ENCODE peak calls at places on chromosomes 1 and 21, in nine cellular contexts. L is sigmoid colon, T is uterus, E is HCT116, I is adrenal gland, W is body of pancreas, S is Peyer's patch, M is transverse colon, A is stomach. R is an unnamed sample. For H3K4me1, the result is how much of the 10 kb centered on the place peaks cover.

GRCh38 chr1:206776239-206776638 is 3.9 kb upstream of the IL10 start:
- DNase-seq in L (no peak), T (no peak), E (no peak), I (no peak), W (no peak), S (no peak), M (no peak), A (no peak), R (no peak)

GRCh38 chr1:176799327-176799726 is 336.4 kb downstream of the PAPPA2 start:
- DNase-seq in L (no peak), T (no peak), E (no peak), I (no peak), W (no peak), S (no peak), M (no peak), A (no peak), R (no peak)

GRCh38 chr1:77218477-77219165 is 609 bp downstream of the PIGK start:
- DNase-seq in L (no peak), T (no peak), E (no peak), I (no peak), W (no peak), S (no peak), M (no peak), A (no peak), R (no peak)

GRCh38 chr1:66275601-66276023 is 258.3 kb upstream of the SGIP1 start:
- DNase-seq in L (no peak), T (no peak), E (no peak), I (no peak), W (peak), S (no peak), M (peak), A (no peak), R (peak)

GRCh38 chr1:32215629-32216505 is 6.3 kb downstream of the TMEM234 start:
- DNase-seq in L (no peak), T (peak), E (peak), I (peak), W (peak), S (peak), M (peak), A (peak), R (no peak)

GRCh38 chr21:36792505-36792967 is 93.6 kb downstream of the SIM2 start:
- DNase-seq in L (no peak), T (no peak), E (no peak), I (no peak), W (no peak), S (no peak), M (no peak), A (no peak), R (peak)

GRCh38 chr1:27436204-27437159 is 44.1 kb downstream of the GPR3 start:
- DNase-seq in L (no peak), T (no peak), E (peak), I (no peak), W (peak), S (peak), M (peak), A (no peak), R (no peak)

GRCh38 chr1:247332901-247333361 is 1.3 kb upstream of the ZNF496 start:
- DNase-seq in L (peak), T (peak), E (no peak), I (peak), W (peak), S (peak), M (peak), A (peak), R (peak)

GRCh38 chr1:188904201-188904600 is 1573.5 kb downstream of the BRINP3 start:
- DNase-seq in L (no peak), T (no peak), E (no peak), I (no peak), W (no peak), S (no peak), M (no peak), A (no peak), R (no peak)

GRCh38 chr21:33380483-33380998 is 22.7 kb upstream of the IFNGR2 start:
- DNase-seq in L (peak), T (peak), E (peak), I (peak), W (peak), S (peak), M (peak), A (peak), R (peak)

GRCh38 chr1:226187019-226187322 is 430 bp upstream of the ACBD3 start:
- DNase-seq in L (no peak), T (no peak), E (no peak), I (no peak), W (no peak), S (no peak), M (no peak), A (no peak), R (no peak)

GRCh38 chr1:226181996-226182714 is 4.4 kb downstream of the ACBD3 start:
- DNase-seq in L (peak), T (peak), E (peak), I (peak), W (peak), S (peak), M (peak), A (peak), R (peak)

GRCh38 chr1:226187380-226187779 is 839 bp upstream of the ACBD3 start:
- DNase-seq in L (no peak), T (no peak), E (no peak), I (no peak), W (no peak), S (no peak), M (no peak), A (no peak), R (no peak)

GRCh38 chr1:226186124-226187018 is at the start of gene ACBD3:
- DNase-seq in L (peak), T (peak), E (peak), I (peak), W (peak), S (peak), M (peak), A (peak), R (peak)

GRCh38 chr1:226185153-226186036 is 1.1 kb downstream of the ACBD3 start:
- DNase-seq in L (no peak), T (no peak), E (no peak), I (no peak), W (no peak), S (no peak), M (no peak), A (no peak), R (no peak)
- TF ChIP-seq POLR2A in L (no peak), T (no peak), E (no peak), I (no peak), W (no peak), S (no peak), M (no peak), A (no peak), R (no peak)

GRCh38 chr1:208224192-208224713 is 19.9 kb downstream of the PLXNA2 start:
- DNase-seq in L (no peak), T (no peak), E (no peak), I (no peak), W (no peak), S (no peak), M (no peak), A (no peak), R (no peak)
- H3K4me1 ChIP-seq in L (half or more), T (under half), E (under half), I (under half), W (half or more), S (under half), M (under half), A (half or more), R (half or more)

GRCh38 chr1:196655494-196655893 is 3.7 kb downstream of the CFH start:
- DNase-seq in L (no peak), T (no peak), E (no peak), I (no peak), W (no peak), S (no peak), M (no peak), A (no peak), R (no peak)
- TF ChIP-seq POLR2A in L (no peak), T (no peak), E (no peak), I (no peak), W (no peak), S (no peak), M (no peak), A (no peak), R (no peak)

DNA sequence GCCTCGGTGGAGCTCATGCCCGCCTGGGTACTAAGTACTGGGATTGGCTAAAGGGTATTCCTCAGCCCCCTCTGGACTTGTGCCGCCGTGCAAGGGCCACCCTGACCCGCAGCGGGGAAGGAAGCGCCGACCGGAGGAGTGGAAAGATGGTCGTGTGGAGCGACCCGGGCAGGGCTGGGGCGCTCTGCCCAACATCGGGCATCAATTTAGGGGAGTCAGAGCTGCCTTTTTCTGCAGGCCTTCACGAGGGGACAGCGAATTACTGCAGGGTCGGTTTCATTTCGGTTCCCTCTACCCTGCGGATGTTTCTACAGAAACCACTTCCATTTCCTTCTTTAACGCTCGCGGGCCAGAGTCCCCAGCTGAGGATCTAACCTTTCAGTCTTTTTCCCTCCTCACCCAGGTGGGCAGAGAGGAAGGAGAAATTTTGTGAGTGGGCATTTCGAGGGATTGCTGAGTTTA is 986 bp downstream of the TOR1AIP1 start:
- DNase-seq in L (no peak), T (no peak), E (no peak), I (no peak), W (no peak), S (peak), M (peak), A (peak), R (no peak)
- H3K4me1 ChIP-seq in L (half or more), T (under half), E (under half), I (half or more), W (under half), S (under half), M (under half), A (under half), R (half or more)

GRCh38 chr1:58573705-58574591 is 3.1 kb downstream of the TACSTD2 start:
- DNase-seq in L (no peak), T (no peak), E (no peak), I (no peak), W (peak), S (no peak), M (no peak), A (no peak), R (no peak)
- TF ChIP-seq POLR2A in L (no peak), T (no peak), E (no peak), I (no peak), W (peak), S (no peak), M (no peak), A (no peak), R (no peak)

GRCh38 chr1:2135425-2135824 is 59.1 kb downstream of the FAAP20 start:
- DNase-seq in L (peak), T (peak), E (no peak), I (peak), W (peak), S (peak), M (peak), A (peak), R (no peak)
- H3K4me1 ChIP-seq in L (under half), T (under half), E (under half), I (under half), W (under half), S (under half), M (under half), A (under half), R (under half)

GRCh38 chr1:185046639-185047038 is 1.3 kb downstream of the RNF2 start:
- DNase-seq in L (no peak), T (no peak), E (no peak), I (no peak), W (no peak), S (no peak), M (no peak), A (no peak), R (no peak)

GRCh38 chr1:185044387-185044786 is 971 bp upstream of the RNF2 start:
- DNase-seq in L (no peak), T (no peak), E (no peak), I (no peak), W (no peak), S (no peak), M (no peak), A (no peak), R (no peak)

GRCh38 chr1:185041742-185042141 is 3.6 kb upstream of the RNF2 start:
- DNase-seq in L (no peak), T (no peak), E (no peak), I (no peak), W (no peak), S (no peak), M (no peak), A (no peak), R (no peak)

GRCh38 chr1:185045793-185046441 is 559 bp downstream of the RNF2 start:
- DNase-seq in L (peak), T (peak), E (no peak), I (peak), W (peak), S (peak), M (peak), A (peak), R (no peak)

GRCh38 chr1:185044981-185045792 is at the start of gene RNF2:
- DNase-seq in L (peak), T (peak), E (peak), I (peak), W (peak), S (peak), M (peak), A (peak), R (peak)
- TF ChIP-seq POLR2A in L (no peak), T (peak), E (peak), I (peak), W (peak), S (no peak), M (peak), A (no peak), R (peak)

GRCh38 chr1:211336161-211336560 is 9.5 kb downstream of the TRAF5 start:
- DNase-seq in L (no peak), T (no peak), E (no peak), I (no peak), W (no peak), S (peak), M (peak), A (no peak), R (no peak)
- H3K4me1 ChIP-seq in L (half or more), T (under half), E (under half), I (under half), W (half or more), S (half or more), M (half or more), A (half or more), R (under half)

DNA sequence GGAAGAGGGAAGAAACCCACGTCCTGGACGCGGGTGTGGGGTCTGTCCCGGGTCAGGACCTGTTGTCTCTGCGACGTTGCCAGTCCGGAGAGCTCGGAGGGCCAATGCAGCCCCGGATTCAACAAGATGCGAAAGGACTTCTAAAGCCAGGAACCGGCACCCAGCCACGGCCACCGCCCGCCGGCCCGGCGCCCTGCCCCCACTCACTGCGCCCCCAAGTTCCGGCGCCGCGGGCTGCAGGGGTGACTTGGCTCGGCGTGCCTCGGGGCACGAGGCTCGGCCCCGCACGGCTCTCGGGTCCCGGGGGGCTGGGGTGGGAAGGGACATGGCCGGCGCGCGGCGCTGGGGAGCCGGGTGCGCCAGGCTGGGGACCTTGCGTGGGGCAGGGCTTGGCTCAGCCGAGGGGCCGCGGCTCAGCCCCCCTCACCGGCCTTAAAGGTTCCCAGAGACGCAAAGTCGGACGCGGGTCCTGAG is 51.8 kb upstream of the H6PD start:
- DNase-seq in L (no peak), T (no peak), E (no peak), I (no peak), W (no peak), S (no peak), M (no peak), A (no peak), R (no peak)
- TF ChIP-seq POLR2A in L (no peak), T (no peak), E (no peak), I (no peak), W (no peak), S (no peak), M (no peak), A (no peak), R (no peak)

DNA sequence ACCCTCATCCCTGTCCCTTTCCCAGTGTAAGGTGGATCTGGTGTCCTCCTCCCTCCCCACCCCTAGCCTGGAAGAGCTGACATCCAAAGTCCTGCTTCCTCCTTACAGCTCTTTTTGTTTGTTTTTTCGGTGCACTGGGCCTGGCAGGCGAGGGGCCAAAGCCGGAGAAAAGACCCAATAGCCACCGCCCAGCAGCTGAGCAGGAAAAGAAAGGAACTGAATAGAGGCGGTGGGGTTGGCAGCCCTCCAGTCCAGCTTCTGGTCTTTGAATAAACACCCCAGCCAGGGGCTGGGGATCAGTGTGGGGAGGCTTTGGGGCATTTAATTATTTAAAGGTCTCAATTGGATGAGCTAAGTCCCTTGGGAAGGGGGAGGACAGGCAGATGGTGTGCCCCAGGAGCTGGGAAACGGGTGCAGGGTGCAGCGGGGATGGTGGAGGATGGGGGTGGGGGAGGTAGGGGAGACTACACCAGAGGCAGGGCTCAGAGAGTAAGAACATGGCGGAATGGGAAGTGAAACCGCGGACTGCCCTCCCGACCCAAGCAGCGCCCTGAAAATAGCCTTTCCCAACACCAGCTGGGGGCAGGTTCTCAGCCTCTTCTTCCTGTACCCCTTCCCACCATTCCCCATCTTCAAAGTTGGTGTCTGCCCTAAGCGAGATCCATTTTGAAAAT is 20.2 kb downstream of the BTG2 start:
- DNase-seq in L (peak), T (no peak), E (no peak), I (no peak), W (peak), S (peak), M (peak), A (peak), R (peak)
- H3K4me1 ChIP-seq in L (half or more), T (under half), E (under half), I (half or more), W (half or more), S (under half), M (half or more), A (half or more), R (under half)

R was measured in gastrocnemius medialis.